ENCODE peak calls at places on chromosomes 5 and 9, in four cellular contexts. J is HEK293T, S is WTC11, I is HepG2. N is an unnamed sample.

GRCh38 chr9:105419981-105420597 is 27.7 kb upstream of the FSD1L start:
- DNase-seq in J (no peak), S (no peak), I (no peak), N (no peak)

GRCh38 chr9:133257398-133258053 is 17.5 kb downstream of the ABO start:
- DNase-seq in J (no peak), S (no peak), I (no peak), N (peak; percentile 47)

GRCh38 chr5:122694884-122695283 is 80.0 kb upstream of the SNX2 start:
- DNase-seq in J (no peak), S (no peak), I (no peak), N (no peak)

GRCh38 chr9:94086468-94086867 is 2.2 kb downstream of the PTPDC1 start:
- DNase-seq in J (no peak), S (no peak), I (no peak), N (no peak)

GRCh38 chr5:2848634-2849033 is 97.2 kb upstream of the IRX2 start:
- DNase-seq in J (no peak), S (no peak), I (no peak), N (no peak)

GRCh38 chr5:14177651-14178050 is 34.5 kb downstream of the TRIO start:
- DNase-seq in J (no peak), S (no peak), I (no peak), N (no peak)

GRCh38 chr5:109407913-109408312 is 1.9 kb downstream of the PJA2 start:
- DNase-seq in J (no peak), S (no peak), I (no peak), N (no peak)

GRCh38 chr5:147208134-147208533 is 26.7 kb upstream of the STK32A start:
- DNase-seq in J (no peak), S (no peak), I (no peak), N (no peak)

GRCh38 chr5:157599565-157599964 is 24.0 kb upstream of the ADAM19 start:
- DNase-seq in J (no peak), S (no peak), I (no peak), N (no peak)

GRCh38 chr9:78871452-78872331 is 574.8 kb downstream of the PSAT1 start:
- DNase-seq in J (no peak), S (no peak), I (no peak), N (no peak)

GRCh38 chr9:73059304-73059703 is 92.4 kb upstream of the ANXA1 start:
- DNase-seq in J (no peak), S (no peak), I (no peak), N (no peak)

GRCh38 chr5:170342153-170342552 is 44.6 kb upstream of the LCP2 start:
- DNase-seq in J (no peak), S (no peak), I (no peak), N (no peak)

GRCh38 chr9:71162136-71162535 is 40.7 kb upstream of the TRPM3 start:
- DNase-seq in J (no peak), S (no peak), I (no peak), N (no peak)

GRCh38 chr9:107721705-107722245 is 232.2 kb upstream of the KLF4 start:
- DNase-seq in J (no peak), S (no peak), I (no peak), N (no peak)

GRCh38 chr5:6228257-6229250 is 149.8 kb downstream of the MED10 start:
- DNase-seq in J (no peak), S (no peak), I (no peak), N (no peak)

GRCh38 chr5:150469718-150470470 is 20.4 kb upstream of the RPS14 start:
- DNase-seq in J (no peak), S (no peak), I (no peak), N (no peak)

GRCh38 chr5:62206150-62206829 is 99.7 kb upstream of the KIF2A start:
- DNase-seq in J (peak; percentile 45), S (peak; percentile 64), I (peak; percentile 18), N (no peak)

GRCh38 chr9:121021294-121021693 is 28.8 kb downstream of the C5 start:
- DNase-seq in J (no peak), S (no peak), I (no peak), N (no peak)

GRCh38 chr5:40355842-40356241 is 323.9 kb upstream of the PTGER4 start:
- DNase-seq in J (no peak), S (no peak), I (no peak), N (no peak)

GRCh38 chr9:37412431-37413151 is 9.9 kb upstream of the GRHPR start:
- DNase-seq in J (no peak), S (no peak), I (no peak), N (no peak)

GRCh38 chr5:139388198-139388821 is 1.4 kb downstream of the MZB1 start:
- DNase-seq in J (no peak), S (no peak), I (peak; percentile 63), N (no peak)

GRCh38 chr9:12723409-12724028 is 30.3 kb downstream of the TYRP1 start:
- DNase-seq in J (no peak), S (no peak), I (peak; percentile 10), N (no peak)

GRCh38 chr5:122697171-122697570 is 77.7 kb upstream of the SNX2 start:
- DNase-seq in J (no peak), S (no peak), I (no peak), N (no peak)

GRCh38 chr5:180090769-180091546 is 19.4 kb upstream of the RNF130 start:
- DNase-seq in J (peak; percentile 55), S (peak; percentile 67), I (peak; percentile 52), N (no peak)

GRCh38 chr9:121322037-121322736 is 47.9 kb downstream of the STOM start:
- DNase-seq in J (no peak), S (no peak), I (peak; percentile 99), N (no peak)

GRCh38 chr5:133769842-133770241 is 157.5 kb upstream of the FSTL4 start:
- DNase-seq in J (no peak), S (no peak), I (no peak), N (no peak)

GRCh38 chr9:135443811-135444470 is 35.6 kb upstream of the PPP1R26 start:
- DNase-seq in J (no peak), S (no peak), I (no peak), N (peak; percentile 24)

DNA sequence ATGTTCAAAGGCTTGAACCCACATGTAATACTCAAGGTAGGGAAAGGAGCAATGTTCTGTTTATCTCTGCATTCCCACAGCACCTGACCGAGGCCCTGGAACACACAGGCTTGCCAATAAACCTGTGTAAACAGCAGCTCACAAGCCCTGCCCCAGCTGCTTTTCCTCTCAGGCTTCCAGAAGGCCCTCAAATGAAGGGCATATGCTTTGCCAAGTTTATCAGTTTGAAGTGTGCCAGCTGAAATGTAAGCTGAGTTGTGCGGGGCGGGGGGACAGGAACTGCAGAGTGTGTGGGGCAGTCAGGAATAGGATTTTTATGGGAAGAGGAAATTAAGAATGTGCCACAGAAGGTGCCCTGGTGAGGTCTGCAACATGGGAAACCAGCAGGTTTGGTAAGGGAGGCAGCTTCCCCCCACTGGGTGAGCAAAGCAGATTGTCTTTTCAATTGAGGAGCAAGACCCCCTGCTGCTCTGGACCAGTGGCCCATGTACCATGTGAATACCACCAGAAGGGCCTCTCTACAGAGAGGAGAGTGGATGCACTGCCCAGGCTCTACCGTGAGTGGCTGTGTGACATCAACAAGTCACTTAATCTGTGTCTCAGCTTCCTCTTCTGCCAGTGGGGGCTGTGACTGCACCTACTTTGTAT is 194.8 kb downstream of the SPOCK1 start:
- DNase-seq in J (no peak), S (no peak), I (no peak), N (no peak)
- TF ChIP-seq ELF4 in J (no peak), S (no peak), I (no peak), N (no peak)

GRCh38 chr9:96769989-96770388 is 7.9 kb downstream of the ZNF510 start:
- DNase-seq in J (no peak), S (no peak), I (no peak), N (no peak)

GRCh38 chr9:96766199-96766598 is 11.7 kb downstream of the ZNF510 start:
- DNase-seq in J (no peak), S (no peak), I (no peak), N (no peak)

GRCh38 chr9:96771124-96771523 is 6.8 kb downstream of the ZNF510 start:
- DNase-seq in J (no peak), S (no peak), I (no peak), N (no peak)
- TF ChIP-seq ELF4 in J (no peak), S (no peak), I (no peak), N (no peak)

GRCh38 chr5:10679336-10679988 is 81.6 kb downstream of the DAP start:
- DNase-seq in J (no peak), S (no peak), I (no peak), N (no peak)

GRCh38 chr5:10676946-10677345 is 84.1 kb downstream of the DAP start:
- DNase-seq in J (no peak), S (no peak), I (no peak), N (no peak)

GRCh38 chr5:10677533-10677932 is 83.5 kb downstream of the DAP start:
- DNase-seq in J (no peak), S (no peak), I (no peak), N (no peak)

GRCh38 chr5:10676224-10676623 is 84.8 kb downstream of the DAP start:
- DNase-seq in J (no peak), S (no peak), I (no peak), N (no peak)

DNA sequence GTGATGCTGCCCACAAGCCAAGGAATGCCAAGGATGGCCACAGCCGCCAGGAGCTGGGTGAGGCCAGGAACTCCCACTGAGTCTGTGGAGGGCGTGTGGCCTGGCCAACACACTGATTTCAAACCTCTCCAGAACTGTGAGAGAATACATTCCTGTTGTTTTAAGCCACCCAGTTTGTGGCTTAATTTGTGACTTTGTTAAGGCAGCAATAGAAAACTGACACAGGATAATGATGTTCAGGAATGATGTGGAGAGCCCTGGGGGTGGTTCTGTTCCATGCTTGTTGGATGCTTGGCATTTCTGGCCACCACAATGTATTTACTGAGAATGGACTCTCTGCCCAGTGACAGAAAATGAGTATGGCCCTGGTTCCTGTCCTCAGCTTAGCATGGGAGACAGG is 82.8 kb downstream of the DAP start:
- DNase-seq in J (no peak), S (no peak), I (no peak), N (no peak)
- TF ChIP-seq ELF4 in J (no peak), S (no peak), I (no peak), N (no peak)

GRCh38 chr5:103454774-103455173 is 107.8 kb downstream of the NUDT12 start:
- DNase-seq in J (no peak), S (no peak), I (no peak), N (no peak)

GRCh38 chr5:103452666-103453065 is 109.9 kb downstream of the NUDT12 start:
- DNase-seq in J (no peak), S (no peak), I (no peak), N (no peak)

GRCh38 chr5:103452089-103452488 is 110.5 kb downstream of the NUDT12 start:
- DNase-seq in J (no peak), S (no peak), I (no peak), N (no peak)

GRCh38 chr5:103446813-103447212 is 115.8 kb downstream of the NUDT12 start:
- DNase-seq in J (no peak), S (no peak), I (no peak), N (no peak)

GRCh38 chr5:103450333-103451061 is 112.1 kb downstream of the NUDT12 start:
- DNase-seq in J (no peak), S (no peak), I (no peak), N (no peak)
- TF ChIP-seq ELF4 in J (no peak), S (no peak), I (no peak), N (no peak)

GRCh38 chr5:143217804-143218160 is 185.7 kb downstream of the NR3C1 start:
- DNase-seq in J (no peak), S (no peak), I (no peak), N (no peak)
- TF ChIP-seq ELF4 in J (no peak), S (no peak), I (no peak), N (no peak)